ENCODE peak calls at places on chromosomes 4 and X, in seven cellular contexts. W is fibroblast of pulmonary artery; U is effector CD4-positive, alpha-beta T cell; S is NCI-H526 treated with DMSO at 0.1 percent for 48 hours; E is amygdala; V is mucosa of descending colon; J is type B pancreatic cell. Y is an unnamed sample.

GRCh38 chr4:187668683-187669082 is 326.9 kb upstream of the ZFP42 start:
- DNase-seq in W (no peak), U (no peak), S (no peak), E (no peak), V (no peak), J (no peak), Y (no peak)

GRCh38 chrX:71198066-71198465 is 25.0 kb upstream of the GJB1 start:
- DNase-seq in W (no peak), U (no peak), S (no peak), E (no peak), V (no peak), J (no peak), Y (no peak)

GRCh38 chr4:139530833-139531427 is 25.1 kb downstream of the SETD7 start:
- DNase-seq in W (peak), U (peak), S (peak), E (no peak), V (peak), J (no peak), Y (peak)

GRCh38 chr4:41687971-41688370 is 60.6 kb downstream of the PHOX2B start:
- DNase-seq in W (no peak), U (no peak), S (no peak), E (no peak), V (no peak), J (no peak), Y (no peak)

GRCh38 chr4:139050436-139050835 is 34.9 kb downstream of the NOCT start:
- DNase-seq in W (peak), U (no peak), S (no peak), E (no peak), V (no peak), J (no peak), Y (no peak)

GRCh38 chr4:168674077-168674747 is 177.4 kb downstream of the PALLD start:
- DNase-seq in W (peak), U (no peak), S (no peak), E (no peak), V (no peak), J (no peak), Y (no peak)

GRCh38 chr4:155426953-155427352 is 50.2 kb upstream of the MAP9 start:
- DNase-seq in W (no peak), U (no peak), S (no peak), E (no peak), V (no peak), J (no peak), Y (no peak)

GRCh38 chr4:112523008-112523440 is 7.0 kb upstream of the NEUROG2 start:
- DNase-seq in W (peak), U (no peak), S (no peak), E (no peak), V (peak), J (no peak), Y (no peak)

GRCh38 chr4:25321703-25322102 is 9.1 kb downstream of the ZCCHC4 start:
- DNase-seq in W (no peak), U (no peak), S (no peak), E (no peak), V (no peak), J (no peak), Y (no peak)

GRCh38 chrX:10906861-10907260 is 204.3 kb upstream of the HCCS start:
- DNase-seq in W (no peak), U (no peak), S (no peak), E (no peak), V (no peak), J (no peak), Y (no peak)

GRCh38 chr4:167826281-167826680 is 266.1 kb upstream of the ANXA10 start:
- DNase-seq in W (peak), U (no peak), S (no peak), E (no peak), V (no peak), J (no peak), Y (no peak)

GRCh38 chr4:107665001-107665400 is 55.0 kb downstream of the PAPSS1 start:
- DNase-seq in W (peak), U (no peak), S (no peak), E (no peak), V (no peak), J (no peak), Y (no peak)

GRCh38 chr4:5364406-5364805 is 313.1 kb downstream of the STK32B start:
- DNase-seq in W (no peak), U (no peak), S (no peak), E (no peak), V (no peak), J (no peak), Y (no peak)

GRCh38 chrX:45807572-45808425 is 607.1 kb upstream of the DIPK2B start:
- DNase-seq in W (peak), U (no peak), S (no peak), E (no peak), V (no peak), J (no peak), Y (peak)

Y was measured in CD4-positive, alpha-beta memory T cell.